ENCODE peak calls at places on chromosomes 11 and 22, in four cellular contexts. One of them, this sample, is unnamed.

GRCh38 chr22:38947321-38948112 is 9.9 kb upstream of the APOBEC3A start:
- DNase-seq in CD14-positive monocyte: peak; percentile 89
- DNase-seq in IMR-90: no peak
- DNase-seq in PC-3: peak; percentile 37
- DNase-seq in this sample: no peak

GRCh38 chr22:38462960-38463784 is 4.7 kb upstream of the KDELR3 start:
- DNase-seq in CD14-positive monocyte: no peak
- DNase-seq in IMR-90: no peak
- DNase-seq in PC-3: no peak
- DNase-seq in this sample: no peak

GRCh38 chr11:108666373-108666772 is 1.5 kb downstream of the DDX10 start:
- DNase-seq in CD14-positive monocyte: no peak
- DNase-seq in IMR-90: no peak
- DNase-seq in PC-3: peak; percentile 42
- DNase-seq in this sample: peak; percentile 13

GRCh38 chr11:115391598-115391997 is 112.6 kb downstream of the CADM1 start:
- DNase-seq in CD14-positive monocyte: no peak
- DNase-seq in IMR-90: peak; percentile 31
- DNase-seq in PC-3: no peak
- DNase-seq in this sample: no peak

GRCh38 chr11:117840881-117841581 is 16.5 kb upstream of the FXYD2 start:
- DNase-seq in CD14-positive monocyte: no peak
- DNase-seq in IMR-90: no peak
- DNase-seq in PC-3: no peak
- DNase-seq in this sample: no peak

GRCh38 chr22:30865656-30866055 is 102.9 kb downstream of the MORC2 start:
- DNase-seq in CD14-positive monocyte: no peak
- DNase-seq in IMR-90: no peak
- DNase-seq in PC-3: no peak
- DNase-seq in this sample: no peak

GRCh38 chr11:65872555-65873279 is at the start of gene EFEMP2:
- DNase-seq in CD14-positive monocyte: no peak
- DNase-seq in IMR-90: no peak
- DNase-seq in PC-3: no peak
- DNase-seq in this sample: no peak

GRCh38 chr11:16095756-16096155 is 260.6 kb downstream of the SOX6 start:
- DNase-seq in CD14-positive monocyte: no peak
- DNase-seq in IMR-90: no peak
- DNase-seq in PC-3: no peak
- DNase-seq in this sample: no peak

GRCh38 chr22:37529652-37530345 is 10.6 kb upstream of the CARD10 start:
- DNase-seq in CD14-positive monocyte: no peak
- DNase-seq in IMR-90: no peak
- DNase-seq in PC-3: peak; percentile 56
- DNase-seq in this sample: no peak

GRCh38 chr11:73412308-73412707 is 36.1 kb downstream of the RELT start:
- DNase-seq in CD14-positive monocyte: no peak
- DNase-seq in IMR-90: no peak
- DNase-seq in PC-3: peak; percentile 55
- DNase-seq in this sample: peak; percentile 25

GRCh38 chr22:38450234-38450797 is 4.7 kb downstream of the KCNJ4 start:
- DNase-seq in CD14-positive monocyte: no peak
- DNase-seq in IMR-90: no peak
- DNase-seq in PC-3: no peak
- DNase-seq in this sample: no peak

GRCh38 chr11:27291954-27292641 is 70.9 kb downstream of the CCDC34 start:
- DNase-seq in CD14-positive monocyte: no peak
- DNase-seq in IMR-90: no peak
- DNase-seq in PC-3: no peak
- DNase-seq in this sample: no peak

GRCh38 chr11:111456086-111456858 is 55.9 kb downstream of the BTG4 start:
- DNase-seq in CD14-positive monocyte: peak; percentile 41
- DNase-seq in IMR-90: no peak
- DNase-seq in PC-3: no peak
- DNase-seq in this sample: no peak

GRCh38 chr11:85154294-85154693 is 472.9 kb downstream of the DLG2 start:
- DNase-seq in CD14-positive monocyte: no peak
- DNase-seq in IMR-90: no peak
- DNase-seq in PC-3: no peak
- DNase-seq in this sample: no peak

GRCh38 chr11:9073826-9074225 is 17.6 kb downstream of the SCUBE2 start:
- DNase-seq in CD14-positive monocyte: no peak
- DNase-seq in IMR-90: no peak
- DNase-seq in PC-3: no peak
- DNase-seq in this sample: no peak

GRCh38 chr22:40499187-40499753 is 128.9 kb downstream of the SGSM3 start:
- DNase-seq in CD14-positive monocyte: peak; percentile 51
- DNase-seq in IMR-90: peak; percentile 99
- DNase-seq in PC-3: peak; percentile 91
- DNase-seq in this sample: peak; percentile 90

GRCh38 chr11:34890812-34891211 is 25.4 kb downstream of the APIP start:
- DNase-seq in CD14-positive monocyte: no peak
- DNase-seq in IMR-90: peak; percentile 55
- DNase-seq in PC-3: peak; percentile 78
- DNase-seq in this sample: peak; percentile 64

GRCh38 chr11:121312483-121312882 is 19.9 kb downstream of the SC5D start:
- DNase-seq in CD14-positive monocyte: no peak
- DNase-seq in IMR-90: no peak
- DNase-seq in PC-3: no peak
- DNase-seq in this sample: no peak

GRCh38 chr11:130814440-130815073 is 101.7 kb downstream of the SNX19 start:
- DNase-seq in CD14-positive monocyte: no peak
- DNase-seq in IMR-90: no peak
- DNase-seq in PC-3: no peak
- DNase-seq in this sample: no peak

GRCh38 chr11:96340555-96340885 is 2.5 kb downstream of the MAML2 start:
- DNase-seq in CD14-positive monocyte: no peak
- DNase-seq in IMR-90: peak; percentile 56
- DNase-seq in PC-3: no peak
- DNase-seq in this sample: peak; percentile 16

GRCh38 chr11:32005786-32006406 is 85.0 kb upstream of the RCN1 start:
- DNase-seq in CD14-positive monocyte: no peak
- DNase-seq in IMR-90: peak; percentile 8
- DNase-seq in PC-3: peak; percentile 76
- DNase-seq in this sample: peak; percentile 24

GRCh38 chr11:19853901-19854300 is 141.3 kb downstream of the NAV2 start:
- DNase-seq in CD14-positive monocyte: no peak
- DNase-seq in IMR-90: peak; percentile 29
- DNase-seq in PC-3: no peak
- DNase-seq in this sample: no peak

GRCh38 chr11:65850217-65851082 is 7.5 kb downstream of the CFL1 start:
- DNase-seq in CD14-positive monocyte: no peak
- DNase-seq in IMR-90: no peak
- DNase-seq in PC-3: no peak
- DNase-seq in this sample: no peak

GRCh38 chr22:40215266-40215665 is 37.5 kb downstream of the TNRC6B start:
- DNase-seq in CD14-positive monocyte: peak; percentile 65
- DNase-seq in IMR-90: no peak
- DNase-seq in PC-3: no peak
- DNase-seq in this sample: peak; percentile 8

GRCh38 chr11:3022982-3023381 is 30.9 kb upstream of the NAP1L4 start:
- DNase-seq in CD14-positive monocyte: no peak
- DNase-seq in IMR-90: peak; percentile 49
- DNase-seq in PC-3: peak; percentile 26
- DNase-seq in this sample: peak; percentile 53

GRCh38 chr22:19723165-19723989 is at the start of gene GP1BB:
- DNase-seq in CD14-positive monocyte: no peak
- DNase-seq in IMR-90: no peak
- DNase-seq in PC-3: peak; percentile 34
- DNase-seq in this sample: no peak

GRCh38 chr22:36966851-36967535 is 52.3 kb downstream of the TST start:
- DNase-seq in CD14-positive monocyte: no peak
- DNase-seq in IMR-90: no peak
- DNase-seq in PC-3: no peak
- DNase-seq in this sample: peak; percentile 86

GRCh38 chr11:27997344-27997743 is 110.6 kb downstream of the KIF18A start:
- DNase-seq in CD14-positive monocyte: no peak
- DNase-seq in IMR-90: peak; percentile 4
- DNase-seq in PC-3: no peak
- DNase-seq in this sample: no peak

GRCh38 chr22:20796731-20797130 is 22.8 kb downstream of the SERPIND1 start:
- DNase-seq in CD14-positive monocyte: no peak
- DNase-seq in IMR-90: no peak
- DNase-seq in PC-3: no peak
- DNase-seq in this sample: no peak

GRCh38 chr11:60866911-60867870 is at the start of gene ZP1:
- DNase-seq in CD14-positive monocyte: no peak
- DNase-seq in IMR-90: no peak
- DNase-seq in PC-3: peak; percentile 47
- DNase-seq in this sample: no peak

GRCh38 chr22:24153959-24154358 is 27.3 kb upstream of the SUSD2 start:
- DNase-seq in CD14-positive monocyte: no peak
- DNase-seq in IMR-90: no peak
- DNase-seq in PC-3: no peak
- DNase-seq in this sample: no peak

GRCh38 chr11:2776351-2777061 is 76.7 kb upstream of the KCNQ1OT1 start:
- DNase-seq in CD14-positive monocyte: peak; percentile 34
- DNase-seq in IMR-90: no peak
- DNase-seq in PC-3: no peak
- DNase-seq in this sample: no peak

GRCh38 chr11:77590194-77590591 is 440 bp downstream of the AQP11 start:
- DNase-seq in CD14-positive monocyte: no peak
- DNase-seq in IMR-90: peak; percentile 46
- DNase-seq in PC-3: peak; percentile 73
- DNase-seq in this sample: peak; percentile 4

DNA sequence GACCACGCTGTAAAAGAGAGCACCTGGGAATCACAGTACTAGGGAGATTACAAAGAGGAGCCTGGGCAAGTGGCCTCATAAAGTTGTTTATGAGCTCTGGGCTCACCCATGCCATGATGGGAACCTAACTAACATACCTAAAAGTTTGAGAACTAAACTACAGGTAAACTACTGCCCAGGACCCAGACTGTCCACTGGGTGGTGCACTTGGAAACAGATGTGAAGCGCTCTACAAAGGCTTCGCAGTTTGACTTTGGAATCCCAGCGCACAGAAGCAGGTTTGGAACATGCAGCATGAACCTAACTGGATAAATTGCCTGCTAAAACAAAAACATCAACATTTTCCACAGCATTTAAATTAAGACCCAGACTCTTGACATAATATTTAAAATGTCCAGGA is 418.6 kb downstream of the FAM181B start:
- DNase-seq in CD14-positive monocyte: no peak
- DNase-seq in IMR-90: no peak
- DNase-seq in PC-3: peak; percentile 46
- DNase-seq in this sample: peak; percentile 55
- TF ChIP-seq CTCF in CD14-positive monocyte: no peak
- TF ChIP-seq CTCF in IMR-90: no peak
- TF ChIP-seq CTCF in PC-3: peak; percentile 57
- TF ChIP-seq CTCF in this sample: peak; percentile 35

DNA sequence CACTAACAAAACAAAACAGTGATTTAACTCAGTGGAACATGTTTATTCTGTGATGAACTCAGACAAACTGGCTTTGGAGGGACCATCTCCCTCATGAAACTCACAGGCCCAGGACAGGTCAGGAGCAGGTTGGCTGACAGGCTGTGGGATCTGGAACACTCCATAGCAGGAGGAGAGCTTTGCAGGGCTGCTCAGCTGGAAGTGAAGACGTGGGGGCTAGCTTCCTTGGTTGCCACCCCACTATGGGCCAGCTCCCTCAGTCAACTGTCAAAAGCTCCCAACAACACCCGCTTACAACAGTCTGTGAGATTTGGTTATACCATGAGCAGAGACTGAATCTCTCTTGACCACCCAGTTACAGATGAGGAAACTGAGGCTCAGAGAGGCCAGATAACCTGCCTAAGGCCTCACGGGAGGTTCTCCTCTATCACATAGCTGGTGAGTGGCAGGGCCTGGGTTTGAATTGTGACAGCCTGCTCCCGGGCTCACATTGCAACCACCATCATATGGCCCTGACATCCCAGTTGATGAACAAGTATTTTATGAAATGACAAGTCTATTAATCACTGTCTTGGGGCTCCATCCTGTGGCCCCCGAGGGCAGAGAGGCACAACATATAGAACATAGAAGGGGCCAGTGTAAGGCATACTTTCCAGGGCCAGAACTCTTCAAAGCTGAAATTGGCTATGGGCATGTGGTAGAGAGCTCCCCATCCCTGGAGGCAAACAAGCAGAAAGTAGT is 473.4 kb downstream of the MN1 start:
- DNase-seq in CD14-positive monocyte: no peak
- DNase-seq in IMR-90: no peak
- DNase-seq in PC-3: no peak
- DNase-seq in this sample: peak; percentile 18
- TF ChIP-seq CTCF in CD14-positive monocyte: no peak
- TF ChIP-seq CTCF in IMR-90: no peak
- TF ChIP-seq CTCF in PC-3: no peak
- TF ChIP-seq CTCF in this sample: no peak

GRCh38 chr11:113596658-113597057 is 109.5 kb downstream of the TMPRSS5 start:
- DNase-seq in CD14-positive monocyte: no peak
- DNase-seq in IMR-90: no peak
- DNase-seq in PC-3: no peak
- DNase-seq in this sample: no peak
- TF ChIP-seq CTCF in CD14-positive monocyte: no peak
- TF ChIP-seq CTCF in IMR-90: no peak
- TF ChIP-seq CTCF in PC-3: no peak
- TF ChIP-seq CTCF in this sample: no peak

DNA sequence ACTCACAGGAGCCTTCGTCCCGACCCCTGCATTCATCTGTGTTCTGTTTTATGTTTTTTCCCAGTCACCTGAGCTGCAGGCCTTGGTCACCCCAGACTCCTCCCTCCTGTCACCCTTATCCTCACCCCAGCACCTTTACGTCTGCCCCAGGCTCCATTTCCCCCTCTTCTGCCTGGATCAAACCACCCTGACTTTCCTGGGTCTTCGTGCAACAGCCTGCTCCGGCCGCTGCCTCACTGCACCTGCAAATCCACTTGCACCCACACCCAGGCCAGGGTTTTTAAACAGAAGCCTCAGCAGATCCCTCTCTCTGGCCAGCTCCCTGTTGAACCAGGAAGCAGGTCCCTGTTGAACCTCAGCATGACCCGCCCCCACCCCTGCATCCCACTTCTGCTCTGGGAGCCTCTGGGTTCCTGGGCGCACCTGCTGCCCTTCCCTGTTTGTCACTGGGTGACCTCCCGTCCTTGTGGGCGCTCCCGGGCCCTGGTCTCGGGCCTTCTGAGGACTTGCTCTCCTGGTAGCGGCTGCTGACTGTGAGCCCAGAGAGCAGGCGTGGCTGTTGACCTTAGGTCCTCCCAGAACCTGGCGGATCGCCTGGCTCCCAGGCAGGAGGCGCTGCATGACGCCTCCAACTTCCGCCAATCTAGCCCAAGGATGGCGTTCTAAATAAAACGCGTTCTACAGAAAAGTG is 12.8 kb downstream of the MAPK8IP2 start:
- DNase-seq in CD14-positive monocyte: no peak
- DNase-seq in IMR-90: no peak
- DNase-seq in PC-3: peak; percentile 60
- DNase-seq in this sample: no peak
- TF ChIP-seq CTCF in CD14-positive monocyte: no peak
- TF ChIP-seq CTCF in IMR-90: no peak
- TF ChIP-seq CTCF in PC-3: peak; percentile 47
- TF ChIP-seq CTCF in this sample: no peak

GRCh38 chr11:46175401-46176002 is 54.2 kb upstream of the PHF21A start:
- DNase-seq in CD14-positive monocyte: no peak
- DNase-seq in IMR-90: no peak
- DNase-seq in PC-3: no peak
- DNase-seq in this sample: no peak

GRCh38 chr11:46176421-46176820 is 55.2 kb upstream of the PHF21A start:
- DNase-seq in CD14-positive monocyte: no peak
- DNase-seq in IMR-90: no peak
- DNase-seq in PC-3: peak; percentile 77
- DNase-seq in this sample: no peak

GRCh38 chr11:46170797-46171196 is 49.5 kb upstream of the PHF21A start:
- DNase-seq in CD14-positive monocyte: no peak
- DNase-seq in IMR-90: no peak
- DNase-seq in PC-3: no peak
- DNase-seq in this sample: no peak
- TF ChIP-seq CTCF in CD14-positive monocyte: no peak
- TF ChIP-seq CTCF in IMR-90: no peak
- TF ChIP-seq CTCF in PC-3: no peak
- TF ChIP-seq CTCF in this sample: no peak